ENCODE peak calls at places on chromosomes 2 and 18, in eight cellular contexts. One of them, this sample, is unnamed.

GRCh38 chr18:56431551-56431950 is 206.8 kb downstream of the TXNL1 start:
- DNase-seq in OCI-LY7: no peak
- DNase-seq in T-helper 9 cell: no peak
- DNase-seq in small intestine: no peak
- DNase-seq in lower lobe of right lung: no peak
- DNase-seq in fibroblast of gingiva: no peak
- DNase-seq in GM12892: no peak
- DNase-seq in NCI-H774: no peak
- DNase-seq in this sample: no peak

GRCh38 chr18:8020133-8020846 is 453.2 kb downstream of the PTPRM start:
- DNase-seq in NCI-H774: no peak
- DNase-seq in T-helper 9 cell: no peak
- DNase-seq in small intestine: no peak
- DNase-seq in OCI-LY7: no peak
- DNase-seq in fibroblast of gingiva: no peak
- DNase-seq in GM12892: no peak
- DNase-seq in lower lobe of right lung: no peak
- DNase-seq in this sample: peak; percentile 9

GRCh38 chr2:143428700-143429099 is 299.5 kb downstream of the ARHGAP15 start:
- DNase-seq in T-helper 9 cell: no peak
- DNase-seq in GM12892: no peak
- DNase-seq in fibroblast of gingiva: no peak
- DNase-seq in OCI-LY7: no peak
- DNase-seq in small intestine: no peak
- DNase-seq in lower lobe of right lung: no peak
- DNase-seq in NCI-H774: no peak
- DNase-seq in this sample: no peak

GRCh38 chr2:169225906-169226305 is 136.4 kb downstream of the LRP2 start:
- DNase-seq in GM12892: no peak
- DNase-seq in T-helper 9 cell: no peak
- DNase-seq in OCI-LY7: no peak
- DNase-seq in fibroblast of gingiva: no peak
- DNase-seq in NCI-H774: no peak
- DNase-seq in lower lobe of right lung: no peak
- DNase-seq in small intestine: no peak
- DNase-seq in this sample: no peak

GRCh38 chr2:9761547-9761946 is 81.7 kb upstream of the TAF1B start:
- DNase-seq in lower lobe of right lung: no peak
- DNase-seq in T-helper 9 cell: no peak
- DNase-seq in OCI-LY7: no peak
- DNase-seq in GM12892: no peak
- DNase-seq in small intestine: no peak
- DNase-seq in NCI-H774: no peak
- DNase-seq in fibroblast of gingiva: no peak
- DNase-seq in this sample: no peak

GRCh38 chr2:159762075-159762474 is 35.9 kb downstream of the CD302 start:
- DNase-seq in small intestine: no peak
- DNase-seq in NCI-H774: no peak
- DNase-seq in fibroblast of gingiva: no peak
- DNase-seq in OCI-LY7: no peak
- DNase-seq in lower lobe of right lung: no peak
- DNase-seq in T-helper 9 cell: no peak
- DNase-seq in GM12892: no peak
- DNase-seq in this sample: no peak

GRCh38 chr2:109208071-109208950 is 79.3 kb downstream of the SH3RF3 start:
- DNase-seq in OCI-LY7: no peak
- DNase-seq in small intestine: peak; percentile 20
- DNase-seq in fibroblast of gingiva: peak; percentile 59
- DNase-seq in lower lobe of right lung: no peak
- DNase-seq in T-helper 9 cell: no peak
- DNase-seq in NCI-H774: peak; percentile 11
- DNase-seq in GM12892: no peak
- DNase-seq in this sample: no peak

GRCh38 chr2:216222650-216223352 is 113.7 kb downstream of the XRCC5 start:
- DNase-seq in lower lobe of right lung: no peak
- DNase-seq in OCI-LY7: peak; percentile 13
- DNase-seq in GM12892: no peak
- DNase-seq in fibroblast of gingiva: no peak
- DNase-seq in T-helper 9 cell: no peak
- DNase-seq in NCI-H774: no peak
- DNase-seq in small intestine: no peak
- DNase-seq in this sample: no peak

GRCh38 chr2:238720232-238720672 is 127.6 kb upstream of the TWIST2 start:
- DNase-seq in lower lobe of right lung: peak; percentile 69
- DNase-seq in small intestine: peak; percentile 43
- DNase-seq in OCI-LY7: peak; percentile 22
- DNase-seq in fibroblast of gingiva: peak; percentile 28
- DNase-seq in T-helper 9 cell: peak; percentile 14
- DNase-seq in NCI-H774: peak; percentile 2
- DNase-seq in GM12892: peak; percentile 36
- DNase-seq in this sample: no peak